ENCODE peak calls at places on chromosomes 13 and 19, in ten cellular contexts. F is testis; K is heart left ventricle; T is tibial artery; O is breast epithelium; R is sigmoid colon; V is right cardiac atrium; G is CD8-positive, alpha-beta memory T cell; H is pancreas; W is CD8-positive, alpha-beta T cell. Y is an unnamed sample. For H3K9me3 and H3K27me3, the result is how much of the 10 kb centered on the place peaks cover.

GRCh38 chr13:62113145-62113544 is 697.5 kb upstream of the PCDH20 start:
- DNase-seq in F (no peak), K (no peak), T (no peak), O (no peak), R (no peak), V (no peak), G (no peak), H (no peak), W (no peak), Y (no peak)

GRCh38 chr13:112890316-112891131 is 78.5 kb upstream of the MCF2L start:
- DNase-seq in F (no peak), K (no peak), T (no peak), O (no peak), R (no peak), V (no peak), G (peak), H (no peak), W (no peak), Y (no peak)

GRCh38 chr19:48970139-48970766 is 5.1 kb downstream of the FTL start:
- DNase-seq in F (no peak), K (no peak), T (no peak), O (no peak), R (no peak), V (no peak), G (no peak), H (no peak), W (no peak), Y (no peak)

GRCh38 chr19:48992571-48993174 is 436 bp downstream of the GYS1 start:
- DNase-seq in F (peak), K (no peak), T (peak), O (no peak), R (peak), V (no peak), G (no peak), H (no peak), W (no peak), Y (no peak)

GRCh38 chr19:17797397-17798201 is 2.7 kb downstream of the B3GNT3 start:
- DNase-seq in F (no peak), K (no peak), T (no peak), O (no peak), R (no peak), V (no peak), G (no peak), H (peak), W (no peak), Y (no peak)

GRCh38 chr13:99985243-99985874 is 3.8 kb downstream of the ZIC2 start:
- DNase-seq in F (no peak), K (no peak), T (no peak), O (no peak), R (no peak), V (peak), G (no peak), H (no peak), W (no peak), Y (no peak)

GRCh38 chr19:42088471-42089190 is 12.7 kb downstream of the ZNF574 start:
- DNase-seq in F (no peak), K (no peak), T (no peak), O (no peak), R (no peak), V (no peak), G (no peak), H (no peak), W (no peak), Y (no peak)

GRCh38 chr13:34826432-34826831 is 115.6 kb upstream of the NBEA start:
- DNase-seq in F (no peak), K (no peak), T (no peak), O (no peak), R (no peak), V (no peak), G (no peak), H (no peak), W (no peak), Y (no peak)

GRCh38 chr13:36029171-36029570 is 102.0 kb downstream of the DCLK1 start:
- DNase-seq in F (no peak), K (no peak), T (no peak), O (no peak), R (no peak), V (no peak), G (no peak), H (no peak), W (no peak), Y (no peak)

GRCh38 chr19:1904385-1905070 is 671 bp upstream of the ADAT3 start:
- DNase-seq in F (no peak), K (no peak), T (no peak), O (peak), R (no peak), V (no peak), G (no peak), H (peak), W (no peak), Y (no peak)

GRCh38 chr13:75968103-75968838 is 332.1 kb downstream of the LMO7 start:
- DNase-seq in F (no peak), K (no peak), T (no peak), O (no peak), R (no peak), V (no peak), G (no peak), H (no peak), W (no peak), Y (no peak)

GRCh38 chr19:23116802-23117571 is at the start of gene ZNF730:
- DNase-seq in F (peak), K (peak), T (peak), O (no peak), R (no peak), V (peak), G (no peak), H (peak), W (peak), Y (peak)

GRCh38 chr13:46168818-46169217 is 13.2 kb downstream of the LCP1 start:
- DNase-seq in F (no peak), K (no peak), T (no peak), O (no peak), R (no peak), V (no peak), G (no peak), H (no peak), W (no peak), Y (no peak)

GRCh38 chr19:46404039-46404883 is 9.1 kb downstream of the CCDC8 start:
- DNase-seq in F (peak), K (peak), T (peak), O (peak), R (peak), V (peak), G (no peak), H (peak), W (no peak), Y (peak)

GRCh38 chr13:73138967-73139491 is 80.2 kb downstream of the KLF5 start:
- DNase-seq in F (no peak), K (no peak), T (no peak), O (no peak), R (no peak), V (no peak), G (no peak), H (no peak), W (no peak), Y (no peak)

GRCh38 chr13:113836917-113837553 is 26.8 kb downstream of the GAS6 start:
- DNase-seq in F (peak), K (peak), T (peak), O (peak), R (peak), V (peak), G (no peak), H (peak), W (no peak), Y (peak)

GRCh38 chr13:91207261-91207660 is 140.2 kb upstream of the MIR17HG start:
- DNase-seq in F (no peak), K (no peak), T (no peak), O (no peak), R (no peak), V (no peak), G (no peak), H (no peak), W (no peak), Y (no peak)

GRCh38 chr13:59834801-59835200 is 328.9 kb downstream of the DIAPH3 start:
- DNase-seq in F (no peak), K (no peak), T (no peak), O (no peak), R (no peak), V (no peak), G (no peak), H (no peak), W (no peak), Y (no peak)

GRCh38 chr19:37412700-37413099 is 41.8 kb downstream of the ZNF527 start:
- DNase-seq in F (no peak), K (no peak), T (no peak), O (no peak), R (no peak), V (no peak), G (no peak), H (no peak), W (no peak), Y (no peak)
- H3K9me3 ChIP-seq in F (under half), K (under half), T (half or more), O (half or more), R (half or more), V (under half), G (half or more), H (under half), W (half or more), Y (half or more)

GRCh38 chr19:38647368-38647965 is at the start of gene ACTN4:
- DNase-seq in F (peak), K (peak), T (peak), O (peak), R (peak), V (peak), G (peak), H (peak), W (peak), Y (peak)
- H3K27me3 ChIP-seq in F (under half), K (under half), T (under half), O (under half), R (under half), V (under half), G (under half), H (under half), W (under half), Y (under half)

GRCh38 chr13:52597676-52598075 is 44.6 kb upstream of the HNRNPA1L2 start:
- DNase-seq in F (no peak), K (no peak), T (no peak), O (no peak), R (no peak), V (no peak), G (no peak), H (no peak), W (no peak), Y (no peak)

GRCh38 chr13:52599853-52600603 is 42.2 kb upstream of the HNRNPA1L2 start:
- DNase-seq in F (peak), K (peak), T (no peak), O (no peak), R (no peak), V (peak), G (no peak), H (peak), W (no peak), Y (peak)

GRCh38 chr13:52599037-52599852 is 43.0 kb upstream of the HNRNPA1L2 start:
- DNase-seq in F (peak), K (peak), T (no peak), O (peak), R (no peak), V (peak), G (no peak), H (no peak), W (no peak), Y (no peak)

DNA sequence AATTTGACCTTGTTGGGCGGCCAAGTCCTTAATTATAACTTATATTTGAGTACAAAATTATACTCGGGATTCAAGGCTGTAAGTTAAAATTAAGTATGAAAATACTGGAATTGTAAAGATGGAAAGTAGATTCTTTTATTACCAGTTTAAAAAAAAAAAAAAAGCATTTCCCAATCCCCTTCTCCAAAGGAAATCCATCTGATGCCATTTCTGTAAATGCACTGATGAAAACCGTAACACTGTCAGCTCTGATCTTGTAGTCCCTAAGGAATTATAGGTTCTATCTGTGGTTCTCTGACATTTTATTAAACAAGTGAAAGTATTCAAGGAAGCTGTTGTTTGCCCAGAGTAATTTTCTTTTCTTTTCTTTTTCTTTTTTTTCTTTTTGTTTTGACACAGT is 41.6 kb upstream of the HNRNPA1L2 start:
- DNase-seq in F (no peak), K (no peak), T (no peak), O (no peak), R (no peak), V (no peak), G (no peak), H (no peak), W (no peak), Y (no peak)
- H3K27ac ChIP-seq in F (peak), K (peak), T (peak), O (peak), R (peak), V (no peak), G (no peak), H (no peak), W (no peak), Y (peak)

DNA sequence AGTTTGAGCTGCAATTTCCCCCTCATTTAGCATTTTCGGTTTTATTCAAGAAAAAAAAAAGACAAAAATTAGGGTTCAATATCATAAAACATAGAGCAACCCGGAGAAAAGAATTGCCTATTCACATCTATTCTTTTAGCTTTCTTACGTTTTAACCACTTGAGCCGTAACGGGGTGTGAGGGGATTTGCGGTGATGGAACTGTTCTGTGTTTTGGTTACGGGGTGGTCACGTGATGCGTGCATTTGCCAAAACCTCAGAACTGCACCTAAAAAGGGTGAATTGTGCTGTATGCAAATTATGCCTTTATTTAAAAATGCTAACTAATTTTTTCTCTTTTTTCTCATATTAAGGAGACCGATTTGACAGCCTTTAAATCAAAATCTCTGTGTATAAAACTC is 22.1 kb downstream of the CLEC11A start:
- DNase-seq in F (no peak), K (no peak), T (no peak), O (no peak), R (no peak), V (no peak), G (no peak), H (no peak), W (no peak), Y (no peak)
- H3K9me3 ChIP-seq in F (under half), K (under half), T (under half), O (under half), R (under half), V (under half), G (under half), H (under half), W (under half), Y (under half)

GRCh38 chr19:10290876-10291553 is 1.3 kb downstream of the ICAM5 start:
- DNase-seq in F (peak), K (no peak), T (no peak), O (peak), R (no peak), V (peak), G (peak), H (peak), W (peak), Y (peak)

GRCh38 chr19:10289167-10289835 is 451 bp upstream of the ICAM5 start:
- DNase-seq in F (no peak), K (no peak), T (no peak), O (no peak), R (no peak), V (peak), G (peak), H (no peak), W (peak), Y (no peak)

GRCh38 chr19:10289836-10290438 is at the start of gene ICAM5:
- DNase-seq in F (no peak), K (no peak), T (no peak), O (no peak), R (no peak), V (no peak), G (peak), H (no peak), W (no peak), Y (no peak)

GRCh38 chr19:10291554-10292205 is 1.9 kb downstream of the ICAM5 start:
- DNase-seq in F (no peak), K (no peak), T (no peak), O (no peak), R (peak), V (no peak), G (no peak), H (no peak), W (peak), Y (no peak)

GRCh38 chr19:10290439-10290875 is 705 bp downstream of the ICAM5 start:
- DNase-seq in F (no peak), K (no peak), T (no peak), O (no peak), R (no peak), V (peak), G (no peak), H (no peak), W (no peak), Y (no peak)
- H3K27me3 ChIP-seq in F (under half), K (half or more), T (half or more), O (half or more), R (half or more), V (under half), G (half or more), H (under half), W (half or more), Y (half or more)

GRCh38 chr13:110505594-110505993 is 55.9 kb downstream of the RAB20 start:
- DNase-seq in F (no peak), K (no peak), T (no peak), O (no peak), R (peak), V (no peak), G (no peak), H (no peak), W (no peak), Y (no peak)

GRCh38 chr13:110509478-110509926 is 52.0 kb downstream of the RAB20 start:
- DNase-seq in F (no peak), K (no peak), T (no peak), O (no peak), R (no peak), V (no peak), G (no peak), H (no peak), W (no peak), Y (no peak)

GRCh38 chr13:110506396-110506795 is 55.1 kb downstream of the RAB20 start:
- DNase-seq in F (no peak), K (no peak), T (peak), O (no peak), R (peak), V (no peak), G (no peak), H (peak), W (no peak), Y (no peak)

GRCh38 chr13:110506859-110507566 is 54.5 kb downstream of the RAB20 start:
- DNase-seq in F (peak), K (peak), T (peak), O (peak), R (peak), V (peak), G (no peak), H (peak), W (no peak), Y (peak)

DNA sequence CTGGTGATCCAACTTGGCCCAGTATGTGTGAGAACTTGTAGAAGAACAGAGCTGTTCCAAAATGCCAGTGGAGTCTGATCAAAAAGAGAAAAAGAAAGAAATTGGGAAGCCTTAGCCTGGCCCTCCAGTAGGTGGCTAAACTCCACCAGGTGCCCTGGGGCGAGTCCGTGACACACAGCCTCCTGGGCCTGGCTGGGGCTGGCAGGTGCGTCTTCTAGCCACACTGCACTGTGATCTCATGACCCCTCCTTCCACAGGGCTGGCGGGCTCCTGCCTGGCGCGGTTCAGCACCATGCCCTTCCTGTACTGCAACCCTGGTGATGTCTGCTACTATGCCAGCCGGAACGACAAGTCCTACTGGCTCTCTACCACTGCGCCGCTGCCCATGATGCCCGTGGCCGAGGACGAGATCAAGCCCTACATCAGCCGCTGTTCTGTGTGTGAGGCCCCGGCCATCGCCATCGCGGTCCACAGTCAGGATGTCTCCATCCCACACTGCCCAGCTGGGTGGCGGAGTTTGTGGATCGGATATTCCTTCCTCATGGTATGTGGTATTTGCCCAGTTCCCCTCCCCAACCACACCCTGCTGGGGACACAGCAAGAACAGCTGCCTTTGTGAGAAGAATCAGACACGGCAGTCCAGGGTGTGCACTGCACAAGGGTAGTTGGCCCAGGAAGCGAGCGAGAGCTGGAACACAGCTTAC is 53.7 kb downstream of the RAB20 start:
- DNase-seq in F (no peak), K (peak), T (peak), O (peak), R (no peak), V (peak), G (no peak), H (peak), W (no peak), Y (peak)
- H3K27ac ChIP-seq in F (no peak), K (peak), T (peak), O (peak), R (peak), V (peak), G (peak), H (peak), W (no peak), Y (peak)

GRCh38 chr19:34759218-34759917 is 13.6 kb downstream of the ZNF599 start:
- DNase-seq in F (no peak), K (no peak), T (no peak), O (no peak), R (no peak), V (no peak), G (no peak), H (no peak), W (no peak), Y (no peak)
- H3K9me3 ChIP-seq in F (under half), K (under half), T (half or more), O (half or more), R (half or more), V (under half), G (under half), H (under half), W (under half), Y (half or more)

DNA sequence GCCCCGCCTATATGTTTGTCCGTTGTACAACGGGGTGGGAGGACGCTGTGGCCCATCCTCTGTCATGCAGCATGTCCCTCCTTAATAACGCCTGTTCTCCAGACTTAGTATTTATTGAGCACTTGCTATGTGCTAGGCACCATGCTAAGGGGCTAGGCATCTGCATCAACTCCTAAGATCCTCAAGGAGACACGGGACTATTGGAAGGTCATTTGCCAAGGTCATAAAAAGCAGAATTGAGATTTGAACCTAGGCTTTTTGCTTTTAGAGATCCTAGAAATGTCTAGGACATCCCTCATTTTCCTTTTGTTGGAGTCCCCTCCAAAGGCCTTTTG is 1.8 kb upstream of the MAST1 start:
- DNase-seq in F (no peak), K (no peak), T (no peak), O (no peak), R (no peak), V (no peak), G (no peak), H (no peak), W (no peak), Y (no peak)
- H3K27me3 ChIP-seq in F (under half), K (half or more), T (half or more), O (half or more), R (half or more), V (under half), G (half or more), H (under half), W (half or more), Y (half or more)

GRCh38 chr13:98105929-98106336 is 37.0 kb upstream of the FARP1 start:
- DNase-seq in F (no peak), K (peak), T (no peak), O (peak), R (no peak), V (peak), G (no peak), H (no peak), W (no peak), Y (peak)
- H3K27ac ChIP-seq in F (no peak), K (no peak), T (no peak), O (no peak), R (no peak), V (no peak), G (no peak), H (no peak), W (no peak), Y (peak)

GRCh38 chr13:20828540-20829364 is 55.0 kb upstream of the EEF1AKMT1 start:
- DNase-seq in F (no peak), K (peak), T (no peak), O (no peak), R (no peak), V (no peak), G (no peak), H (peak), W (no peak), Y (no peak)

GRCh38 chr13:20832861-20833260 is 59.1 kb upstream of the EEF1AKMT1 start:
- DNase-seq in F (no peak), K (no peak), T (no peak), O (no peak), R (no peak), V (no peak), G (no peak), H (no peak), W (no peak), Y (no peak)

GRCh38 chr13:20831933-20832332 is 58.2 kb upstream of the EEF1AKMT1 start:
- DNase-seq in F (no peak), K (no peak), T (no peak), O (no peak), R (no peak), V (no peak), G (no peak), H (no peak), W (no peak), Y (no peak)

GRCh38 chr13:20833900-20834679 is 60.3 kb upstream of the EEF1AKMT1 start:
- DNase-seq in F (no peak), K (no peak), T (no peak), O (no peak), R (no peak), V (no peak), G (no peak), H (no peak), W (no peak), Y (no peak)

GRCh38 chr13:20831254-20831653 is 57.5 kb upstream of the EEF1AKMT1 start:
- DNase-seq in F (no peak), K (no peak), T (no peak), O (no peak), R (no peak), V (no peak), G (no peak), H (no peak), W (no peak), Y (no peak)
- H3K9me3 ChIP-seq in F (under half), K (under half), T (under half), O (under half), R (under half), V (under half), G (under half), H (under half), W (under half), Y (under half)

Y was measured in left ventricle myocardium inferior.